ENCODE peak calls at places on chromosomes 7 and 10, in nine cellular contexts. K, G, F, Q, O, A, B, X and W are unnamed samples.

GRCh38 chr10:11530806-11531205 is 80.6 kb downstream of the USP6NL start:
- DNase-seq in Q (no peak), O (no peak), G (no peak), F (no peak), A (no peak), B (no peak), K (no peak), X (no peak), W (no peak)

GRCh38 chr7:22942191-22942590 is 71.7 kb downstream of the HYCC1 start:
- DNase-seq in A (no peak), F (no peak), B (no peak), K (no peak), Q (no peak), O (no peak), G (no peak), X (no peak), W (no peak)

GRCh38 chr10:72274213-72274729 is 547 bp downstream of the DDIT4 start:
- DNase-seq in F (no peak), O (no peak), G (peak), X (no peak), Q (no peak), K (no peak), B (no peak), A (no peak), W (no peak)

GRCh38 chr10:69160809-69161225 is 19.2 kb upstream of the SUPV3L1 start:
- DNase-seq in O (peak), B (peak), Q (no peak), G (no peak), X (no peak), A (no peak), K (no peak), F (no peak), W (no peak)

GRCh38 chr10:6786579-6787031 is 206.5 kb upstream of the PRKCQ start:
- DNase-seq in O (peak), A (no peak), Q (no peak), X (no peak), F (no peak), K (no peak), B (no peak), G (no peak), W (peak)

GRCh38 chr10:75357500-75357899 is 44.1 kb downstream of the ZNF503 start:
- DNase-seq in O (no peak), Q (no peak), K (no peak), B (no peak), G (no peak), A (no peak), X (no peak), F (no peak), W (no peak)

GRCh38 chr7:44046321-44047061 is 2.0 kb downstream of the DBNL start:
- DNase-seq in A (no peak), F (no peak), Q (no peak), O (no peak), B (peak), G (no peak), K (peak), X (no peak), W (no peak)

GRCh38 chr7:87474533-87475358 is 734 bp downstream of the ABCB4 start:
- DNase-seq in X (no peak), K (no peak), Q (no peak), O (peak), G (no peak), A (no peak), B (peak), F (no peak), W (no peak)

GRCh38 chr10:7435674-7436073 is 24.8 kb upstream of the SFMBT2 start:
- DNase-seq in X (no peak), Q (no peak), G (no peak), B (no peak), A (no peak), O (no peak), K (no peak), F (no peak), W (no peak)

GRCh38 chr7:90391488-90391887 is 11.8 kb upstream of the CLDN12 start:
- DNase-seq in F (no peak), Q (no peak), G (no peak), X (no peak), A (no peak), K (no peak), O (no peak), B (no peak), W (no peak)

GRCh38 chr10:129966831-129967578 is 2.9 kb upstream of the EBF3 start:
- DNase-seq in O (no peak), B (no peak), G (no peak), K (peak), X (no peak), F (no peak), A (no peak), Q (no peak), W (no peak)

GRCh38 chr10:93710333-93710909 is 8.0 kb upstream of the FRA10AC1 start:
- DNase-seq in G (no peak), A (no peak), O (no peak), Q (no peak), K (no peak), X (no peak), F (no peak), B (no peak), W (no peak)

GRCh38 chr10:123772645-123773508 is 106.7 kb downstream of the GPR26 start:
- DNase-seq in B (no peak), K (no peak), O (no peak), G (no peak), F (no peak), A (no peak), X (no peak), Q (no peak), W (no peak)

GRCh38 chr10:132534348-132535064 is 3.1 kb upstream of the INPP5A start:
- DNase-seq in O (no peak), F (no peak), Q (no peak), A (peak), G (no peak), B (no peak), K (peak), X (no peak), W (no peak)

GRCh38 chr10:12819071-12819470 is 182.4 kb downstream of the CCDC3 start:
- DNase-seq in B (no peak), Q (no peak), G (no peak), F (no peak), O (no peak), A (no peak), X (no peak), K (no peak), W (no peak)

GRCh38 chr7:103988468-103989199 is 824 bp downstream of the RELN start:
- DNase-seq in G (no peak), A (no peak), O (peak), K (no peak), X (no peak), B (no peak), Q (no peak), F (no peak), W (no peak)
- H3K4me3 ChIP-seq in G (peak), A (peak), O (peak), K (peak), X (no peak), B (no peak), Q (peak), F (peak), W (no peak)

DNA sequence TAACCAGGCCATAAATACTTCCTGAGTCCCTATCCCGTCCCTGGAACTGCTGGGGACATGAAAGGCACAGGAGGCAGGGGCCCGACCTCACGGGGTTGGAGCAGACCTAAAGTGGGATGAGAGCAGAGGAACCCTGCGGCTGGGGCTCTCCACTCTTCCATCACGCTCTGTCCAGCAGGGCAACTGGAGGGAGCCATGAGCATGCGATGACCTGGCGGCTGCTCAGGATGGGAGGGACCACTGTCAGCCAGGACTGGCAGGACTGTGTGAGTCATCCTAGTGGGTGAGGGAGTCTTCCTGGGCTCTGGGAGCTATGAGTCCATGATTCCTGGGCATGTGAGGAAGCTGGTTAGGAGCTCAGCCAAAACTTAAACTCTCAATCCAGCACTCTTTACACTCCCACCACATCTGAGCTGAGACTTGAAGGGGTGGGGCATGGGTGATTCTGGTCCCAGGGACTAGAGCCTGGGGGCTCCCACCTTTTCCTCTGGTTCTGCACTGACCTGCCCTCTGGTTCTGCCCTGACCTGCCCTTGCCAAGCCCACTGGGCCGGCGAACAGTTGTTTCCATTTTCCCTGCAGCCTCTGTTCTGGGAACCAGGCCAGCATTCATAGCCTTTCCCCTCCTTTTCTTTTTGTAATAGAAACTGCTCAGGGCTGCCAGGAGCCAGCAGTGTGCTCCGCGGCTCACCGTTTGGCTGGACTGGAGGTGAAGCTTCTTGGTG is 47.1 kb downstream of the SYPL1 start:
- DNase-seq in A (peak), X (peak), F (peak), G (peak), O (peak), K (peak), Q (peak), B (peak), W (peak)
- TF ChIP-seq CTCF in A (no peak), X (no peak), F (peak), G (peak), O (no peak), K (peak), Q (no peak), B (no peak), W (no peak)

GRCh38 chr10:44293842-44294241 is 91.1 kb downstream of the CXCL12 start:
- DNase-seq in A (no peak), X (peak), O (peak), B (no peak), Q (no peak), F (peak), G (no peak), K (peak), W (no peak)
- H3K4me3 ChIP-seq in A (no peak), X (no peak), O (no peak), B (no peak), Q (no peak), F (peak), G (no peak), K (peak), W (no peak)

GRCh38 chr10:103476046-103476768 is 2.8 kb downstream of the CALHM3 start:
- DNase-seq in G (no peak), F (no peak), Q (no peak), A (no peak), O (no peak), X (no peak), K (peak), B (no peak), W (no peak)
- TF ChIP-seq CTCF in G (no peak), F (no peak), Q (no peak), A (no peak), O (peak), X (no peak), K (no peak), B (no peak), W (peak)

DNA sequence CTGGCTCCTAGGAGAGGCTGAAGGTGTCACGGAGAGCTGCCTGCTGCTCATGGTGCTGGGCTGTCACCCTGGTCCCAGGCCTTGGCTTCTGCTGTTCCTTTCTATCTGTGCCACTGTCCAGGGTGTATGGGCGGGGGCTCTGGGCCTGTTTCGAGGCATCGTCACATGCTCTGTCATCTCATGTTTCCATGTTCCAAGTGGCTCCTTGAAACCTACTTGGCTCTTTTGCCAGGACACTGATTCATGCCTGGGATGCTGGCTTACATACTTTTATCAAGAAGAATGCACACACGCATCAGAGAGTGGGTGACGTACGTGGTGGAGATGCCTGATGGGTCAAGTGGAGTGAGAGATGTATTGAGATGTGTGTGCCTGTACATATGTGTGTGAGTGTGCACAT is 50.9 kb downstream of the ADCY1 start:
- DNase-seq in G (no peak), F (no peak), B (no peak), Q (no peak), K (no peak), X (no peak), A (no peak), O (no peak), W (no peak)
- H3K4me3 ChIP-seq in G (no peak), F (no peak), B (no peak), Q (no peak), K (no peak), X (no peak), A (no peak), O (no peak), W (no peak)

GRCh38 chr10:86349474-86349873 is 17.1 kb downstream of the GRID1 start:
- DNase-seq in K (peak), Q (no peak), B (no peak), F (no peak), O (no peak), A (no peak), X (no peak), G (no peak), W (peak)
- TF ChIP-seq CTCF in K (no peak), Q (no peak), B (no peak), F (no peak), O (peak), A (no peak), X (no peak), G (no peak), W (peak)